ENCODE peak calls at places on chromosomes 3 and 15, in six cellular contexts. M, W, I, H, O and L are unnamed samples. For H3K27me3, the result is how much of the 10 kb centered on the place peaks cover.

GRCh38 chr15:66178531-66178910 is 75.0 kb downstream of the MEGF11 start:
- DNase-seq in M (no peak), W (no peak), I (no peak), H (no peak), O (no peak), L (no peak)

GRCh38 chr3:114624047-114624445 is 330.2 kb downstream of the TIGIT start:
- DNase-seq in M (peak), W (no peak), I (no peak), H (peak), O (no peak), L (no peak)

GRCh38 chr3:42601898-42602581 is 1.6 kb downstream of the NKTR start:
- DNase-seq in M (no peak), W (no peak), I (no peak), H (no peak), O (no peak), L (peak)

GRCh38 chr3:151328298-151329036 is 882 bp downstream of the P2RY13 start:
- DNase-seq in M (no peak), W (no peak), I (no peak), H (no peak), O (no peak), L (peak)

GRCh38 chr3:172517859-172518466 is 5.3 kb downstream of the TNFSF10 start:
- DNase-seq in M (no peak), W (no peak), I (no peak), H (no peak), O (no peak), L (peak)

GRCh38 chr3:190319660-190320059 is 2.6 kb downstream of the CLDN1 start:
- DNase-seq in M (no peak), W (no peak), I (no peak), H (no peak), O (no peak), L (peak)

GRCh38 chr3:42839616-42840015 is 30.4 kb downstream of the ACKR2 start:
- DNase-seq in M (peak), W (peak), I (no peak), H (peak), O (no peak), L (peak)

GRCh38 chr3:181239456-181239855 is 249.9 kb upstream of the DNAJC19 start:
- DNase-seq in M (no peak), W (no peak), I (no peak), H (no peak), O (no peak), L (no peak)

GRCh38 chr3:152317956-152318355 is 49.2 kb downstream of the MBNL1 start:
- DNase-seq in M (no peak), W (no peak), I (no peak), H (no peak), O (no peak), L (peak)

GRCh38 chr3:122952509-122952908 is 75.1 kb downstream of the SEMA5B start:
- DNase-seq in M (no peak), W (no peak), I (no peak), H (no peak), O (no peak), L (peak)

GRCh38 chr3:138940446-138940845 is 6.5 kb downstream of the FOXL2 start:
- DNase-seq in M (no peak), W (no peak), I (no peak), H (no peak), O (no peak), L (no peak)

GRCh38 chr3:124552224-124552623 is 178.0 kb upstream of the UMPS start:
- DNase-seq in M (no peak), W (no peak), I (no peak), H (no peak), O (no peak), L (peak)

GRCh38 chr3:10926831-10927521 is 65.6 kb upstream of the SLC6A1 start:
- DNase-seq in M (no peak), W (no peak), I (peak), H (no peak), O (no peak), L (no peak)

GRCh38 chr3:52892290-52892624 is 5.1 kb downstream of the STIMATE start:
- DNase-seq in M (no peak), W (no peak), I (no peak), H (no peak), O (no peak), L (no peak)

GRCh38 chr3:146125946-146126345 is 35.0 kb downstream of the PLOD2 start:
- DNase-seq in M (no peak), W (no peak), I (no peak), H (peak), O (no peak), L (peak)

GRCh38 chr3:54228806-54229205 is 106.5 kb downstream of the CACNA2D3 start:
- DNase-seq in M (no peak), W (no peak), I (no peak), H (no peak), O (no peak), L (no peak)

GRCh38 chr3:2099779-2100191 is 1.1 kb downstream of the CNTN4 start:
- DNase-seq in M (no peak), W (no peak), I (peak), H (no peak), O (no peak), L (no peak)

GRCh38 chr15:42011074-42011473 is 9.8 kb downstream of the PLA2G4E start:
- DNase-seq in M (no peak), W (no peak), I (no peak), H (no peak), O (no peak), L (peak)

GRCh38 chr15:42009022-42009421 is 11.8 kb downstream of the PLA2G4E start:
- DNase-seq in M (no peak), W (no peak), I (no peak), H (no peak), O (no peak), L (no peak)

GRCh38 chr15:42009474-42009873 is 11.4 kb downstream of the PLA2G4E start:
- DNase-seq in M (no peak), W (no peak), I (no peak), H (no peak), O (no peak), L (no peak)

GRCh38 chr15:42012241-42012640 is 8.6 kb downstream of the PLA2G4E start:
- DNase-seq in M (no peak), W (no peak), I (no peak), H (no peak), O (peak), L (no peak)

GRCh38 chr15:42010434-42010833 is 10.4 kb downstream of the PLA2G4E start:
- DNase-seq in M (no peak), W (peak), I (no peak), H (no peak), O (no peak), L (peak)
- H3K27me3 ChIP-seq in M (under half), W (under half), I (under half), H (half or more), O (under half), L (under half)

DNA sequence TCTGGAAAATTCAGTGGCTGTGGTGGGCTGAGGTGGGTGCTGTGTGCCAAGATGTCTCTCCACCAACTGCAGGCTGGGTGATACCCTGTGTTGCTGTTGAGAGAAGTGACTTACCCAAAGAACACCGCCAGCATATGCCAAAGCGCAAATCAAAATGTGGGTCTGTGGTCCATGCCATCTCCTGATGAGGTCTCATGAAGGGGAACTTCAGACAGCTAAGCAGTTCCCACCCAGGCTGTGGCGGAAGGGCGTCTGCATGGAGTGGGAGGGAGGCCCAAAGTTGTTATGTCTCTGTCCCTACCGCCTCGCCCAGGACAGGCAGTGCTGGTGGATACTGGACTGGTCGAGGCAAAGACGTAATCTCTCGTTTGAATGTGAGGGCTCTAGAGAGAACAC is 70.9 kb upstream of the PLXNA1 start:
- DNase-seq in M (no peak), W (no peak), I (no peak), H (no peak), O (no peak), L (no peak)
- H3K27me3 ChIP-seq in M (under half), W (under half), I (under half), H (under half), O (under half), L (under half)

GRCh38 chr3:170622369-170623159 is 36.7 kb upstream of the SLC7A14 start:
- DNase-seq in M (no peak), W (no peak), I (no peak), H (peak), O (no peak), L (no peak)

GRCh38 chr3:170623524-170623923 is 37.6 kb upstream of the SLC7A14 start:
- DNase-seq in M (no peak), W (no peak), I (no peak), H (no peak), O (no peak), L (no peak)

DNA sequence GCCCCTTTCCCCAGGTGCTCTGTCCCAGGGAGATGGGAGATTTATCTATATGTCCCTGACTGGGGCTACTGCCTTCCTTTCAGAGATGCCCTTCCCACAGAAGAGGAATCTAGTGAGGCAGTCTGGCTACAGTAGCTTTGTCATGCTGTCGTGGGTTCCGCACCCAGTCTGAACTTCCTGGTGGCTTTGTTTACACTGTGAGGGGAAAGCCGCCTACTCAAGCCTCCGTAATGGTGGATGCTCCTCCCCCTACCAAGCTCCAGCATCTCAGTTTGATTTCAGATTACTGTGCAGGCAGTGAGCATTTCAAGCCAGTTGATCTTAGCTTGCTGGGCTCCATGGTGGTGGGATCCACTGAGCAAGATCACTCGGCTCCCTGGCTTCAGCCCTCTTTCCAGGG is 35.4 kb upstream of the SLC7A14 start:
- DNase-seq in M (no peak), W (no peak), I (no peak), H (no peak), O (no peak), L (peak)
- H3K27me3 ChIP-seq in M (under half), W (under half), I (under half), H (under half), O (under half), L (under half)

DNA sequence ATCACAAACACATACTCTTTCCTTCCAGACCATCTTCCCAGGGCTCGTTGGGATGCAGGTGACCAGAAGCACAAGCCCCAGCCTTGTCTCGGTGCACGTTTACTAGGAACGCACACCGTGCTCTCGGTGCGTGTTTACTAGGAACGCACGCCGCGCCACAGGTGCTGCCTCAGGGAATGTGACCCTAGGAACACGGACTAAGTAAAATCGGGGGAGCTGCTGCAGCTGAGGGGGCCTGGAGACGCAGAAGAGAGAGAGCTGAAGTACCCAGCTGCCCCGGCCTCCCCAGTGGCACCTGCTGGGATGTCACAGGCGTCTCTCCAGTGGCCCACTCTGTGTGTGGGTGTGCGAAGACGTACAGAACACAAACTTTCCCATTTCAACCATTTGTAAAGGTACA is 91.0 kb upstream of the SNRPA1 start:
- DNase-seq in M (no peak), W (no peak), I (no peak), H (no peak), O (peak), L (no peak)
- H3K27me3 ChIP-seq in M (under half), W (under half), I (under half), H (under half), O (under half), L (under half)

GRCh38 chr15:23457890-23458289 is 10.8 kb upstream of the GOLGA6L2 start:
- DNase-seq in M (no peak), W (no peak), I (no peak), H (no peak), O (no peak), L (no peak)
- H3K27me3 ChIP-seq in M (under half), W (under half), I (under half), H (under half), O (under half), L (under half)

GRCh38 chr3:50163572-50163971 is 8.4 kb downstream of the SEMA3F start:
- DNase-seq in M (no peak), W (no peak), I (no peak), H (no peak), O (no peak), L (no peak)
- H3K27me3 ChIP-seq in M (under half), W (under half), I (under half), H (under half), O (under half), L (under half)

GRCh38 chr15:25905140-25905539 is 42.0 kb upstream of the ATP10A start:
- DNase-seq in M (no peak), W (no peak), I (peak), H (peak), O (peak), L (peak)
- H3K27me3 ChIP-seq in M (under half), W (under half), I (under half), H (under half), O (under half), L (under half)

GRCh38 chr3:184560531-184560930 is 1.1 kb upstream of the EPHB3 start:
- DNase-seq in M (no peak), W (no peak), I (peak), H (no peak), O (no peak), L (no peak)

GRCh38 chr3:184558726-184559125 is 2.9 kb upstream of the EPHB3 start:
- DNase-seq in M (no peak), W (no peak), I (no peak), H (no peak), O (no peak), L (no peak)

GRCh38 chr3:184560992-184561328 is 625 bp upstream of the EPHB3 start:
- DNase-seq in M (no peak), W (no peak), I (no peak), H (peak), O (no peak), L (peak)

GRCh38 chr3:184557348-184557950 is 4.1 kb upstream of the EPHB3 start:
- DNase-seq in M (no peak), W (no peak), I (no peak), H (no peak), O (no peak), L (no peak)

GRCh38 chr3:184559336-184559735 is 2.2 kb upstream of the EPHB3 start:
- DNase-seq in M (no peak), W (no peak), I (no peak), H (no peak), O (peak), L (no peak)
- H3K27me3 ChIP-seq in M (under half), W (under half), I (under half), H (under half), O (under half), L (under half)

GRCh38 chr15:52794665-52795463 is 4.7 kb upstream of the ONECUT1 start:
- DNase-seq in M (no peak), W (no peak), I (no peak), H (no peak), O (no peak), L (no peak)
- H3K27me3 ChIP-seq in M (half or more), W (under half), I (under half), H (half or more), O (half or more), L (half or more)

GRCh38 chr3:129003578-129004112 is 2.5 kb downstream of the EFCC1 start:
- DNase-seq in M (no peak), W (peak), I (no peak), H (no peak), O (peak), L (peak)
- H3K27me3 ChIP-seq in M (half or more), W (under half), I (under half), H (half or more), O (under half), L (under half)